ENCODE peak calls at places on chromosomes 11 and 22, in four cellular contexts. P is AG20443; Y is activated CD4-positive, alpha-beta T cell treated with anti-CD3 and anti-CD28 coated beads, Interleukin-2, amount 10 ng/mL, durations not matched to agents 7 days and 5 days; Z is NCI-H2081 treated with DMSO at 0.1 percent for 48 hours. U is an unnamed sample.

GRCh38 chr11:130709531-130709930 is 206.7 kb downstream of the SNX19 start:
- DNase-seq in P (no peak), Y (no peak), Z (no peak), U (no peak)

GRCh38 chr11:38461751-38462150 is 1863.7 kb upstream of the RAG2 start:
- DNase-seq in P (no peak), Y (no peak), Z (no peak), U (no peak)

GRCh38 chr11:2521681-2522630 is 77.1 kb downstream of the KCNQ1 start:
- DNase-seq in P (no peak), Y (no peak), Z (no peak), U (no peak)

GRCh38 chr11:24623121-24623520 is 126.3 kb downstream of the LUZP2 start:
- DNase-seq in P (no peak), Y (no peak), Z (no peak), U (no peak)

GRCh38 chr11:44348114-44348513 is 38.2 kb upstream of the ALX4 start:
- DNase-seq in P (no peak), Y (no peak), Z (no peak), U (no peak)

GRCh38 chr11:33179431-33179830 is 18.2 kb upstream of the CSTF3 start:
- DNase-seq in P (no peak), Y (peak; percentile 36), Z (no peak), U (no peak)

GRCh38 chr11:116263020-116263419 is 509.8 kb downstream of the BUD13 start:
- DNase-seq in P (no peak), Y (no peak), Z (no peak), U (no peak)

GRCh38 chr11:31815743-31816466 is 4.8 kb upstream of the PAX6 start:
- DNase-seq in P (peak; percentile 40), Y (no peak), Z (no peak), U (no peak)

GRCh38 chr22:21823740-21824438 is 43.6 kb downstream of the MAPK1 start:
- DNase-seq in P (peak; percentile 53), Y (no peak), Z (no peak), U (no peak)

GRCh38 chr11:74702383-74703007 is 28.7 kb downstream of the CHRDL2 start:
- DNase-seq in P (peak; percentile 87), Y (peak; percentile 60), Z (peak; percentile 2), U (peak; percentile 4)

GRCh38 chr11:94305146-94305545 is 766 bp downstream of the IZUMO1R start:
- DNase-seq in P (peak; percentile 76), Y (no peak), Z (no peak), U (no peak)

GRCh38 chr11:78338138-78338537 is 79.5 kb downstream of the GAB2 start:
- DNase-seq in P (no peak), Y (no peak), Z (no peak), U (no peak)

GRCh38 chr11:122440783-122441701 is 214.5 kb upstream of the UBASH3B start:
- DNase-seq in P (peak; percentile 65), Y (no peak), Z (no peak), U (no peak)

GRCh38 chr11:128686745-128687177 is 7.1 kb upstream of the FLI1 start:
- DNase-seq in P (peak; percentile 66), Y (peak; percentile 59), Z (no peak), U (peak; percentile 54)

GRCh38 chr11:118744001-118744400 is 47.0 kb downstream of the DDX6 start:
- DNase-seq in P (peak; percentile 48), Y (no peak), Z (no peak), U (no peak)

GRCh38 chr11:92765965-92766371 is 203.5 kb upstream of the MTNR1B start:
- DNase-seq in P (peak; percentile 11), Y (peak; percentile 6), Z (no peak), U (no peak)

GRCh38 chr22:34067031-34067430 is 146.8 kb upstream of the LARGE1 start:
- DNase-seq in P (no peak), Y (no peak), Z (no peak), U (no peak)

GRCh38 chr11:114942207-114942606 is 263.9 kb downstream of the NXPE2 start:
- DNase-seq in P (no peak), Y (no peak), Z (no peak), U (no peak)

GRCh38 chr22:50076646-50077624 is 8.3 kb downstream of the MLC1 start:
- DNase-seq in P (peak; percentile 10), Y (no peak), Z (no peak), U (no peak)

GRCh38 chr11:114321621-114322257 is 25.5 kb downstream of the NNMT start:
- DNase-seq in P (peak; percentile 69), Y (no peak), Z (no peak), U (no peak)

GRCh38 chr11:12249590-12250260 is 127.6 kb upstream of the PARVA start:
- DNase-seq in P (no peak), Y (no peak), Z (peak; percentile 86), U (no peak)

GRCh38 chr11:12074529-12075195 is 35.7 kb upstream of the MICAL2 start:
- DNase-seq in P (no peak), Y (no peak), Z (no peak), U (no peak)

GRCh38 chr11:3157381-3158130 is 7.6 kb downstream of the OSBPL5 start:
- DNase-seq in P (no peak), Y (no peak), Z (no peak), U (no peak)

GRCh38 chr11:102762414-102762813 is 18.0 kb downstream of the MMP10 start:
- DNase-seq in P (peak; percentile 48), Y (no peak), Z (no peak), U (no peak)

GRCh38 chr11:68968306-68969255 is 12.2 kb downstream of the MRGPRD start:
- DNase-seq in P (no peak), Y (no peak), Z (no peak), U (no peak)

GRCh38 chr11:64531422-64531821 is 59.6 kb upstream of the SLC22A12 start:
- DNase-seq in P (no peak), Y (no peak), Z (no peak), U (no peak)

GRCh38 chr11:59199546-59200420 is 12.9 kb downstream of the MPEG1 start:
- DNase-seq in P (no peak), Y (no peak), Z (no peak), U (no peak)

GRCh38 chr11:65850217-65851082 is 7.5 kb downstream of the CFL1 start:
- DNase-seq in P (no peak), Y (no peak), Z (no peak), U (no peak)